ENCODE peak calls at places on chromosomes 5 and 9, in eight cellular contexts. D, G, W, H, V, S, Y and K are unnamed samples.

GRCh38 chr5:174680901-174681565 is 43.3 kb upstream of the MSX2 start:
- DNase-seq in Y (no peak), G (no peak), H (no peak), S (no peak), D (no peak), W (no peak), V (no peak), K (no peak)

GRCh38 chr9:72271617-72272478 is 93.2 kb downstream of the ZFAND5 start:
- DNase-seq in D (peak; percentile 50), S (peak; percentile 76), H (peak; percentile 64), Y (no peak), G (peak; percentile 77), W (peak; percentile 42), V (no peak), K (peak; percentile 80)

GRCh38 chr9:133707065-133707760 is 30.9 kb downstream of the SARDH start:
- DNase-seq in S (no peak), Y (no peak), H (no peak), G (peak; percentile 88), V (no peak), D (no peak), W (peak; percentile 91), K (no peak)

GRCh38 chr5:52725065-52725746 is 62.5 kb upstream of the ITGA1 start:
- DNase-seq in S (no peak), V (peak; percentile 7), H (no peak), G (peak; percentile 71), D (no peak), Y (peak; percentile 26), W (no peak), K (peak; percentile 70)

GRCh38 chr5:73812457-73812856 is 186.5 kb downstream of the ARHGEF28 start:
- DNase-seq in D (no peak), H (no peak), V (no peak), W (no peak), S (no peak), Y (no peak), G (no peak), K (no peak)

GRCh38 chr9:121171236-121171635 is 30.4 kb downstream of the RAB14 start:
- DNase-seq in S (no peak), H (no peak), Y (no peak), V (no peak), D (no peak), G (no peak), W (peak; percentile 20), K (no peak)

GRCh38 chr9:135971892-135972291 is 10.7 kb upstream of the UBAC1 start:
- DNase-seq in Y (peak; percentile 9), S (peak; percentile 38), D (no peak), V (no peak), W (no peak), H (peak; percentile 45), G (peak; percentile 18), K (peak; percentile 94)

GRCh38 chr9:98610196-98610595 is 98.5 kb downstream of the GABBR2 start:
- DNase-seq in H (no peak), V (no peak), G (no peak), D (peak; percentile 16), S (no peak), W (no peak), Y (no peak), K (no peak)

GRCh38 chr9:134709512-134710270 is 68.1 kb downstream of the COL5A1 start:
- DNase-seq in G (peak; percentile 43), W (no peak), D (peak; percentile 33), H (no peak), S (no peak), V (no peak), Y (no peak), K (no peak)

GRCh38 chr9:132006657-132007370 is 72.9 kb downstream of the MED27 start:
- DNase-seq in Y (no peak), D (peak; percentile 75), G (peak; percentile 91), V (no peak), H (no peak), W (peak; percentile 94), S (no peak), K (peak; percentile 71)